ENCODE peak calls at places on chromosomes 11 and 22, in seven cellular contexts. I, O, Z, B, M, X and J are unnamed samples.

GRCh38 chr22:24510694-24511625 is 15.8 kb downstream of the UPB1 start:
- DNase-seq in I (no peak), O (no peak), Z (no peak), B (peak), M (no peak), X (no peak), J (no peak)

GRCh38 chr11:1152316-1153104 is 5.2 kb upstream of the MUC5AC start:
- DNase-seq in I (no peak), O (no peak), Z (no peak), B (no peak), M (no peak), X (no peak), J (no peak)

GRCh38 chr11:44923796-44924195 is 26.9 kb downstream of the TP53I11 start:
- DNase-seq in I (no peak), O (no peak), Z (no peak), B (no peak), M (no peak), X (no peak), J (no peak)

GRCh38 chr11:17649696-17650600 is 69.4 kb upstream of the MYOD1 start:
- DNase-seq in I (no peak), O (no peak), Z (no peak), B (no peak), M (no peak), X (no peak), J (no peak)

GRCh38 chr11:9774591-9775392 is 110.9 kb downstream of the SWAP70 start:
- DNase-seq in I (no peak), O (peak), Z (no peak), B (no peak), M (no peak), X (no peak), J (no peak)

GRCh38 chr22:37747090-37747714 is 50.4 kb downstream of the TRIOBP start:
- DNase-seq in I (no peak), O (no peak), Z (no peak), B (peak), M (peak), X (no peak), J (no peak)

GRCh38 chr22:49807780-49808708 is 19.6 kb downstream of the BRD1 start:
- DNase-seq in I (no peak), O (no peak), Z (no peak), B (no peak), M (no peak), X (no peak), J (peak)

GRCh38 chr22:21917206-21917958 is 35.3 kb downstream of the PPM1F start:
- DNase-seq in I (no peak), O (no peak), Z (no peak), B (no peak), M (no peak), X (no peak), J (no peak)